ENCODE peak calls at places on chromosomes 4 and X, in five cellular contexts. B is tibial nerve, R is GM23338, H is kidney, W is PC-3. C is an unnamed sample.

GRCh38 chrX:78011846-78012245 is 42.4 kb upstream of the PGAM4 start:
- DNase-seq in H (no peak), B (no peak), R (no peak), W (no peak), C (no peak)

GRCh38 chr4:78661086-78661690 is 109.6 kb downstream of the ANXA3 start:
- DNase-seq in B (no peak), H (no peak), W (no peak), R (no peak), C (no peak)

GRCh38 chrX:14936561-14936960 is 63.3 kb downstream of the MOSPD2 start:
- DNase-seq in H (no peak), R (no peak), W (peak), B (no peak), C (no peak)

GRCh38 chr4:128287159-128287870 is at the start of gene PGRMC2:
- DNase-seq in B (no peak), H (peak), R (peak), W (peak), C (peak)

GRCh38 chr4:138390286-138390685 is 148.1 kb upstream of the SLC7A11 start:
- DNase-seq in H (no peak), B (no peak), W (peak), R (no peak), C (no peak)

GRCh38 chr4:2247128-2248043 is 5.5 kb upstream of the HAUS3 start:
- DNase-seq in H (peak), B (no peak), W (no peak), R (no peak), C (peak)

GRCh38 chr4:82434949-82435348 is 4.6 kb downstream of the ENOPH1 start:
- DNase-seq in W (no peak), B (no peak), H (no peak), R (no peak), C (no peak)

GRCh38 chr4:89765966-89766365 is 71.0 kb downstream of the SNCA start:
- DNase-seq in B (peak), R (no peak), W (no peak), H (no peak), C (no peak)

GRCh38 chr4:7004331-7004730 is 38.8 kb upstream of the TADA2B start:
- DNase-seq in B (no peak), W (no peak), H (no peak), R (no peak), C (no peak)

GRCh38 chr4:142549726-142550463 is 296.2 kb downstream of the INPP4B start:
- DNase-seq in W (peak), B (no peak), R (no peak), H (no peak), C (no peak)

GRCh38 chr4:2186133-2186864 is 55.6 kb downstream of the HAUS3 start:
- DNase-seq in B (no peak), H (no peak), W (peak), R (peak), C (no peak)

GRCh38 chrX:129651756-129652564 is 2.8 kb downstream of the APLN start:
- DNase-seq in H (no peak), B (no peak), R (no peak), W (no peak), C (no peak)

GRCh38 chr4:174538123-174538875 is 16.0 kb upstream of the HPGD start:
- DNase-seq in R (no peak), B (no peak), H (no peak), W (peak), C (no peak)

GRCh38 chr4:151169900-151170299 is 70.5 kb downstream of the RPS3A start:
- DNase-seq in H (no peak), B (no peak), R (no peak), W (no peak), C (no peak)

GRCh38 chrX:111168314-111168713 is 72.3 kb downstream of the PAK3 start:
- DNase-seq in H (no peak), W (peak), B (no peak), R (peak), C (no peak)

GRCh38 chr4:35463251-35463952 is 780.9 kb downstream of the ARAP2 start:
- DNase-seq in W (no peak), B (no peak), H (no peak), R (peak), C (peak)

GRCh38 chr4:31539279-31540074 is 819.3 kb downstream of the PCDH7 start:
- DNase-seq in W (no peak), B (no peak), R (no peak), H (no peak), C (no peak)

GRCh38 chr4:105994061-105994460 is 98.8 kb downstream of the NPNT start:
- DNase-seq in B (no peak), W (no peak), R (no peak), H (no peak), C (no peak)

GRCh38 chr4:129682586-129682985 is 586.6 kb downstream of the C4orf33 start:
- DNase-seq in W (no peak), B (no peak), R (no peak), H (no peak), C (no peak)

GRCh38 chr4:109947457-109947856 is 34.8 kb downstream of the EGF start:
- DNase-seq in B (no peak), W (peak), H (no peak), R (no peak), C (no peak)

GRCh38 chrX:53320543-53321215 is 39.3 kb upstream of the IQSEC2 start:
- DNase-seq in H (no peak), B (no peak), R (peak), W (no peak), C (no peak)

GRCh38 chr4:27013012-27013411 is 152.4 kb downstream of the STIM2 start:
- DNase-seq in W (no peak), B (no peak), R (no peak), H (no peak), C (no peak)

GRCh38 chr4:80263541-80264351 is 2.7 kb upstream of the FGF5 start:
- DNase-seq in W (no peak), H (no peak), B (no peak), R (peak), C (peak)

GRCh38 chr4:7815562-7815961 is 124.1 kb downstream of the AFAP1 start:
- DNase-seq in R (no peak), H (no peak), B (no peak), W (no peak), C (no peak)

GRCh38 chrX:50852524-50852923 is 38.5 kb upstream of the SHROOM4 start:
- DNase-seq in B (no peak), W (no peak), R (no peak), H (no peak), C (no peak)

GRCh38 chrX:38175140-38175539 is 45.5 kb downstream of the SRPX start:
- DNase-seq in B (no peak), R (peak), H (no peak), W (peak), C (no peak)
- TF ChIP-seq CTCF in B (no peak), R (peak), H (peak), W (peak), C (peak)

GRCh38 chrX:82585868-82586267 is 922.2 kb upstream of the POU3F4 start:
- DNase-seq in R (no peak), W (no peak), B (no peak), H (no peak), C (no peak)

GRCh38 chrX:82591421-82591820 is 916.7 kb upstream of the POU3F4 start:
- DNase-seq in W (no peak), R (no peak), B (no peak), H (no peak), C (no peak)

GRCh38 chrX:82589410-82589809 is 918.7 kb upstream of the POU3F4 start:
- DNase-seq in B (no peak), H (no peak), R (no peak), W (peak), C (no peak)
- TF ChIP-seq CTCF in B (no peak), H (no peak), R (no peak), W (no peak), C (no peak)

DNA sequence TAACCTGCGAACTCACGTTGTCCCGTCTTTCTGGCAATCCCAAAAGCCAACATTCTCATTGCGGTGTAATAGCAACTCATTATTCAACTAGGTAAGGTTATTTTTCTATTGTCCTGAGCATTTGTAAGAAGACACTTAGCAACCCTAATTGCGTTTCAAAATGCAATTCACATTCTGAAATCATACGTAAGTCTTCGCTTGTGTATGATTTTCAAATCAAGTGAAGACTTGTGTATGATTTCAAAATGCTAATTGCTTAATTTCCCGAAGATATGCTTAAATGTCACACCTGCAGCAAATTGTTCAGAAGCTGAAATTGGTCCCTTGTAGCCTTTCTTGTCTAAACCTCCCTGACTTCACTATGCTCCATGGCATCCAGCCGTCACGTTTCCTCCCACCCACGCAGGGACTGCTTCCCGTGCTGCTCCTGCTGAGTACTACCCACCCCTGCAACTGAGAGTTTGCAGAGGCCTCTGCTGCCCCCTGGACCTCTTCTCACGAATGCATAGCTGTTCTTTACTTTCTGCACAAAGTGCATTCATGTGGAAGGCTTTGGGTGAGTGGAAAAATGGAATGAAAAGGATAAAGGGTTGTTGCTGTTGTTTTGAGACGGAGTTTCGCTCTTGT is 40.8 kb upstream of the CLDN24 start:
- DNase-seq in H (no peak), R (peak), W (no peak), B (no peak), C (no peak)
- TF ChIP-seq CTCF in H (no peak), R (peak), W (peak), B (no peak), C (peak)

GRCh38 chr4:140754918-140755810 is 1.0 kb downstream of the TBC1D9 start:
- DNase-seq in W (peak), H (no peak), B (no peak), R (peak), C (no peak)

GRCh38 chr4:140757220-140757607 is 1.0 kb upstream of the TBC1D9 start:
- DNase-seq in R (no peak), B (no peak), W (no peak), H (no peak), C (no peak)

GRCh38 chr4:140756292-140757219 is at the start of gene TBC1D9:
- DNase-seq in W (peak), H (peak), R (peak), B (peak), C (peak)

GRCh38 chr4:140752669-140753068 is 3.5 kb downstream of the TBC1D9 start:
- DNase-seq in W (no peak), B (no peak), H (no peak), R (no peak), C (no peak)

GRCh38 chr4:140755811-140756291 is 334 bp downstream of the TBC1D9 start:
- DNase-seq in B (peak), H (peak), W (no peak), R (peak), C (peak)
- TF ChIP-seq CTCF in B (peak), H (no peak), W (no peak), R (no peak), C (no peak)

GRCh38 chrX:49064735-49065134 is 5.9 kb downstream of the CCDC120 start:
- DNase-seq in W (no peak), H (no peak), B (no peak), R (no peak), C (no peak)

GRCh38 chrX:49066690-49067089 is 7.1 kb downstream of the PRAF2 start:
- DNase-seq in R (no peak), W (no peak), H (no peak), B (no peak), C (no peak)

GRCh38 chrX:49064303-49064702 is 5.5 kb downstream of the CCDC120 start:
- DNase-seq in B (no peak), R (no peak), H (peak), W (no peak), C (no peak)

GRCh38 chrX:49067285-49068120 is 6.3 kb downstream of the PRAF2 start:
- DNase-seq in B (no peak), W (no peak), H (peak), R (no peak), C (peak)

DNA sequence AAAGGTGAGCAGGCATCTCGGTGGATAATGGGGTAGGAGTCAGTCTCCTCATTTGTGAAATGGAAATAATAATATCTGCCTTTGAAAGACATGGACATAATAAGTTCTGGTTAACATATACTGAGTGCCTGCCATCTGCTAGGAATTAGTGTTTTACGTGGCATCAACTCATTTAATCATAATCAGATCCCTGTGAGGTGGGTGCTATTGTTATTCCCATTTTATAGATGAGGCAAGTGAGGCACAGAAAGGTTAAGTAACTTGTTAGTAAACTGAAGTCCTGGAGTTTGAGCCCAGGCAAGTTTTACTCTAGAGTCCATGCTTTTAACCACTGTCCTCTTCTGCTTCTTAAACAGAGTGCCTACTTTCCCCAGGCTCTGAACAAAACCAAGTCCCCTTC is 7.5 kb downstream of the CCDC120 start:
- DNase-seq in R (no peak), W (no peak), H (no peak), B (no peak), C (no peak)
- TF ChIP-seq CTCF in R (no peak), W (no peak), H (no peak), B (no peak), C (no peak)

DNA sequence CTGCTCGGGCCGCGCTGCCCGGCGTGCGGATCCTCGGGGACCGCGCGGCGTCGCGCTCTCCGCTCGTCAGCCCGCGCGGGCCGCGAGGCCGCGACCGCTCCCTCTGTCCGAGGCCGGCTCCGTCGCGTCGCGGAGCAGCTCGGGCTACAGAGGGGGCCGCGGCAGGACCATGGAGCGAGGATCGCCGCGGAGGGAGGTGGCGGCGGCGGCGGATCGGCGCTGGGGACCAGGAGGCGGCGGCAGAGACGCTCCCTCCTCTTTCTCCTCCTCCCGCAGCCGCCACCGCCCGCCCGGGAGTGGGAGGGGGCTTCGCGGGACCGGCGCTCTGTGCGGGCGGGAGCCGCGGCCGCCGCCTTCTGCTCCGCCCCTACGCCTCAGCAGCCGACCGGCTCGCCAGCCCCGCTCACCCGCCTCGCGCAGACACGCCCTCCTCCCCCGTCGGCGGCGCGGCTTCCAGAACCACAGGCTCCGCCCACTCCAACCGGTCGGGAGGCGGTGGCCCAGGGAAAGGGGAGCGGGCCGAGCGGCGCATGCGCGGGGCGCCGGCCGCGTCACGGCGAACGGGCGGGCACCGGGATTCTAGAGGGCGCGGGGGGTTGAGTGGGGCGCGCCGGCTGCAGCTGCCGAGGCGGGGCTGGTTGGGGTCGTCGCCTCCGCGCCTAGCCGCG is at the start of gene CASK:
- DNase-seq in B (peak), H (peak), R (peak), W (peak), C (peak)
- TF ChIP-seq CTCF in B (no peak), H (peak), R (no peak), W (no peak), C (no peak)

GRCh38 chr4:134700251-134700650 is 498.7 kb upstream of the PABPC4L start:
- DNase-seq in B (no peak), H (no peak), R (no peak), W (no peak), C (no peak)

GRCh38 chr4:134691915-134692314 is 490.3 kb upstream of the PABPC4L start:
- DNase-seq in B (no peak), W (peak), R (no peak), H (no peak), C (no peak)

DNA sequence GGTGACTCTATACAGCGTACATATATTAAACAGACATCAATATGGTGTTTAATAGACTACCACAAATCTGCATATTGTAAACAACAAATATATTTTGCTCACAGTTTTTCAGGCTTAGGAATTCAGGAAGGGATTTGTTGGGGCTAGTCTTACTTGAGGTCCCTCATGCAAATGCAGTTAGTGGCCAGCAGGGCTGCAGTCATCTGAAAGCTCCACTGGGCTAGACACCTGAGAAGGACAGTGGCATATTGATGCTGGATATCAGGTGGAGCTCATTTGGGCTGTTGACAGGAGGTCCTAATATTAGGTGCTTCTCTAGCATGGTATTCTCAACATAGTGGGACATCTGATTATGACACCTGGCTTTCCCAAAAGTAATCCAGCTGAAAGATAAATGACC is 493.8 kb upstream of the PABPC4L start:
- DNase-seq in W (no peak), B (no peak), R (peak), H (no peak), C (no peak)
- TF ChIP-seq CTCF in W (peak), B (no peak), R (peak), H (no peak), C (no peak)

GRCh38 chr4:87543835-87544461 is 14.8 kb upstream of the SPARCL1 start:
- DNase-seq in W (peak), R (peak), H (no peak), B (peak), C (no peak)
- TF ChIP-seq CTCF in W (peak), R (peak), H (peak), B (peak), C (peak)

DNA sequence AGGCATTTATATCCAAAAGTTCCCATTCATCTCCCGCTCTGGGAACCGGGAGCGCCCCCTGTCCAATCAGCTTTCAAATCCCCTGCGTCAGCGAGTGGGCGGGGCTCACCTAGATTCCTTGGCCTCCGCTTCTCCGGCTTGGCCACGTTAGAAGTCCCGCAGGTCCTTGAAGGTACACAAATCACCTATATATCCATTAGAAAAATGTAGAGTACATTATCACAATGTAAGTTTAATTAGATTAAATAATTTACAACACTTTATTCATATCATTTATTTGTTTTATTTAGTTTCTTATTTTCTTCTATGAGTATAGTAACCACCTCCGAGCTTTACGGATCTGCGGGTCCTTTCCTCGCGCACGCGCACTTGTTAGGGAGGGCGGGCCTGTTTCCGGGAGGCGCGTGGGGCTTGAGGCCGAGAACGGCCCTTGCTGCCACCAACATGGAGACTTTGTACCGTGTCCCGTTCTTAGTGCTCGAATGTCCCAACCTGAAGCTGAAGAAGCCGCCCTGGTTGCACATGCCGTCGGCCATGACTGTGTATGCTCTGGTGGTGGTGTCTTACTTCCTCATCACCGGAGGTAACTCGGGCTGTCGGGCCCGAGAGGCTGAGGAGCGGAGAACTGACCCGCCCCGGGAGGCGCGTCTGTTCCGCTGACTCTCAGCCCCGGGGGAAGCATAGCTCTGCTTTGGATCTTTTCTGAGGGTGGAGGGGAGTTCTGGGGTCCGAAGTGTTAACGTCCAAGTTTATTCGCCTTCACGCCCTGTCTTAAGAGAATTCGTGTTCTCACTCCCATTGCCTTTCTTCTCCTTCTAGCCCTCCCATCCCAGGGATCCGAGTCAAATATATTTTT is at the start of gene OSTC:
- DNase-seq in R (peak), B (peak), H (peak), W (peak), C (peak)
- TF ChIP-seq CTCF in R (peak), B (no peak), H (peak), W (no peak), C (peak)